ENCODE peak calls at places on chromosome 10, in four cellular contexts. F, C, U and G are unnamed samples. For H3K4me1 and H3K79me2, the result is how much of the 10 kb centered on the place peaks cover.

GRCh38 chr10:116143673-116144072 is 129.3 kb downstream of the GFRA1 start:
- DNase-seq in C (no peak), U (no peak), F (no peak), G (no peak)

GRCh38 chr10:86545097-86545496 is 23.5 kb upstream of the WAPL start:
- DNase-seq in C (no peak), U (peak), F (no peak), G (no peak)

GRCh38 chr10:21069929-21070363 is 172.8 kb upstream of the NEBL start:
- DNase-seq in C (no peak), U (no peak), F (no peak), G (no peak)

GRCh38 chr10:22816298-22816653 is 101.9 kb upstream of the PIP4K2A start:
- DNase-seq in C (no peak), U (peak), F (no peak), G (peak)

GRCh38 chr10:88886557-88886956 is 6.5 kb downstream of the STAMBPL1 start:
- DNase-seq in C (peak), U (no peak), F (no peak), G (no peak)

GRCh38 chr10:93859049-93859655 is 34.6 kb upstream of the SLC35G1 start:
- DNase-seq in U (peak), F (no peak), C (peak), G (no peak)

GRCh38 chr10:116444527-116445142 is 17.0 kb downstream of the PNLIPRP3 start:
- DNase-seq in U (peak), F (peak), C (peak), G (peak)

GRCh38 chr10:7483848-7484247 is 73.0 kb upstream of the SFMBT2 start:
- DNase-seq in F (no peak), U (no peak), C (no peak), G (no peak)

GRCh38 chr10:80186364-80187012 is 18.8 kb downstream of the ANXA11 start:
- DNase-seq in C (peak), F (no peak), U (no peak), G (no peak)

GRCh38 chr10:42975558-42976352 is 101.1 kb upstream of the RET start:
- DNase-seq in C (peak), U (peak), F (peak), G (no peak)

GRCh38 chr10:104142081-104142480 is 20.1 kb downstream of the SFR1 start:
- DNase-seq in C (no peak), F (no peak), U (no peak), G (no peak)

GRCh38 chr10:45424668-45425404 is 50.8 kb downstream of the ALOX5 start:
- DNase-seq in F (no peak), U (no peak), C (no peak), G (no peak)

GRCh38 chr10:30637881-30638467 is 8.4 kb upstream of the LYZL2 start:
- DNase-seq in C (no peak), U (peak), F (peak), G (peak)

GRCh38 chr10:5812283-5813090 is 747 bp downstream of the GDI2 start:
- DNase-seq in U (no peak), F (no peak), C (peak), G (no peak)

GRCh38 chr10:70563230-70563629 is 39.3 kb downstream of the PRF1 start:
- DNase-seq in F (no peak), U (no peak), C (no peak), G (no peak)

GRCh38 chr10:64350665-64351064 is 829.5 kb downstream of the REEP3 start:
- DNase-seq in C (no peak), U (no peak), F (no peak), G (no peak)

GRCh38 chr10:124063736-124064135 is 29.7 kb downstream of the CHST15 start:
- DNase-seq in C (peak), U (peak), F (peak), G (peak)

GRCh38 chr10:6581750-6582697 is 1.9 kb upstream of the PRKCQ start:
- DNase-seq in U (no peak), C (no peak), F (no peak), G (no peak)

GRCh38 chr10:79266543-79267312 is 80.5 kb upstream of the PPIF start:
- DNase-seq in F (no peak), U (peak), C (peak), G (peak)

GRCh38 chr10:32981760-32982159 is 23.7 kb upstream of the ITGB1 start:
- DNase-seq in U (peak), C (peak), F (no peak), G (peak)

GRCh38 chr10:66747451-66747850 is 178.4 kb upstream of the LRRTM3 start:
- DNase-seq in C (no peak), F (no peak), U (peak), G (peak)

GRCh38 chr10:80070068-80070467 is 8.4 kb upstream of the TMEM254 start:
- DNase-seq in U (no peak), F (no peak), C (no peak), G (no peak)

GRCh38 chr10:114042895-114043531 is 653 bp upstream of the ADRB1 start:
- DNase-seq in C (peak), U (no peak), F (no peak), G (peak)

GRCh38 chr10:1270490-1270889 is 214.3 kb downstream of the WDR37 start:
- DNase-seq in F (no peak), C (no peak), U (no peak), G (no peak)

GRCh38 chr10:5071411-5072198 is 22.6 kb upstream of the AKR1C3 start:
- DNase-seq in C (no peak), F (peak), U (peak), G (peak)

GRCh38 chr10:49133706-49134248 is at the start of gene FAM170B:
- DNase-seq in U (no peak), C (no peak), F (no peak), G (no peak)

GRCh38 chr10:49134327-49134726 is 506 bp upstream of the FAM170B start:
- DNase-seq in C (peak), U (no peak), F (no peak), G (no peak)

GRCh38 chr10:49128854-49129253 is 5.0 kb downstream of the FAM170B start:
- DNase-seq in F (no peak), U (no peak), C (no peak), G (no peak)

GRCh38 chr10:49135575-49136313 is 1.9 kb upstream of the FAM170B start:
- DNase-seq in C (peak), F (no peak), U (no peak), G (no peak)

GRCh38 chr10:49131507-49132385 is 2.1 kb downstream of the FAM170B start:
- DNase-seq in C (no peak), U (no peak), F (no peak), G (no peak)
- H3K4me1 ChIP-seq in C (under half), U (under half), F (under half), G (under half)

GRCh38 chr10:126233182-126233581 is 155.1 kb downstream of the ADAM12 start:
- DNase-seq in C (no peak), U (no peak), F (no peak), G (no peak)

GRCh38 chr10:126234630-126235029 is 153.6 kb downstream of the ADAM12 start:
- DNase-seq in C (no peak), F (no peak), U (no peak), G (no peak)

GRCh38 chr10:126235091-126235978 is 152.9 kb downstream of the ADAM12 start:
- DNase-seq in U (peak), C (no peak), F (no peak), G (no peak)

GRCh38 chr10:126233721-126234120 is 154.6 kb downstream of the ADAM12 start:
- DNase-seq in C (no peak), F (no peak), U (no peak), G (no peak)

GRCh38 chr10:126235979-126236851 is 152.1 kb downstream of the ADAM12 start:
- DNase-seq in C (no peak), F (no peak), U (no peak), G (no peak)
- H3K79me2 ChIP-seq in C (under half), F (under half), U (under half), G (half or more)

GRCh38 chr10:120732067-120732466 is 119.1 kb upstream of the WDR11 start:
- DNase-seq in U (peak), C (no peak), F (no peak), G (peak)

GRCh38 chr10:120735315-120735714 is 115.8 kb upstream of the WDR11 start:
- DNase-seq in C (no peak), F (no peak), U (no peak), G (no peak)

GRCh38 chr10:120734476-120735078 is 116.6 kb upstream of the WDR11 start:
- DNase-seq in C (no peak), F (no peak), U (peak), G (peak)

GRCh38 chr10:120735773-120736371 is 115.3 kb upstream of the WDR11 start:
- DNase-seq in F (peak), C (peak), U (peak), G (no peak)

GRCh38 chr10:120732643-120733313 is 118.4 kb upstream of the WDR11 start:
- DNase-seq in U (peak), C (no peak), F (no peak), G (peak)
- TF ChIP-seq CTCF in U (no peak), C (no peak), F (no peak), G (no peak)

GRCh38 chr10:73590881-73591577 is at the start of gene USP54:
- DNase-seq in F (peak), C (peak), U (peak), G (peak)
- H3K4me1 ChIP-seq in F (half or more), C (under half), U (half or more), G (under half)

GRCh38 chr10:12590682-12591642 is 241.6 kb downstream of the CAMK1D start:
- DNase-seq in U (no peak), F (no peak), C (no peak), G (no peak)

GRCh38 chr10:12589789-12590188 is 240.4 kb downstream of the CAMK1D start:
- DNase-seq in F (no peak), C (no peak), U (no peak), G (no peak)

GRCh38 chr10:12588091-12588850 is 238.9 kb downstream of the CAMK1D start:
- DNase-seq in F (no peak), C (no peak), U (peak), G (peak)

GRCh38 chr10:12587408-12587807 is 238.1 kb downstream of the CAMK1D start:
- DNase-seq in C (no peak), F (no peak), U (peak), G (no peak)

DNA sequence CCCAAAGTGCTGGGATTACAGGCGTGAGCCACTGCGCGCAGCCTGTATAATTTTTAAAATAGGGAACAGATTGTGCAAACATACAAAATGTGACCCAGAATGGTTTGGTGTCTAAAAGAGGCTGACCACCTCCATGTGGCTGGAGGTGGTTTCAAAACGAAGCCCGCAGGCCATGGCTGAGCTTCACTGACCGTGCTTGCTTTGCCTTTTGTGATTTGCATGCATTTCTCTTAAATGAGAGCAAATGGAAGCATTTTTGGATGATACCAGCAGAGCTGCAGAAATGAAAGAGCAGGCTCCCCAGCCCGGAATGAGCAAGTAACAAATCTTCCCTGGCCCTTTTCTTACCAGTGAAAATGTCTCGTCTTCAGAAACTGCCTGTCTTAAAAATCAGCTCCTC is 239.9 kb downstream of the CAMK1D start:
- DNase-seq in U (no peak), F (no peak), C (no peak), G (no peak)
- H3K79me2 ChIP-seq in U (under half), F (under half), C (under half), G (under half)

GRCh38 chr10:51063166-51063565 is 11.1 kb upstream of the PRKG1 start:
- DNase-seq in F (no peak), U (no peak), C (no peak), G (no peak)

GRCh38 chr10:51057925-51058324 is 16.4 kb upstream of the PRKG1 start:
- DNase-seq in U (no peak), F (no peak), C (no peak), G (no peak)

GRCh38 chr10:51063659-51064535 is 10.4 kb upstream of the PRKG1 start:
- DNase-seq in U (peak), C (peak), F (peak), G (peak)
- TF ChIP-seq CTCF in U (peak), C (peak), F (peak), G (peak)

GRCh38 chr10:16742165-16742960 is 74.9 kb downstream of the RSU1 start:
- DNase-seq in C (no peak), F (no peak), U (no peak), G (no peak)

GRCh38 chr10:16746856-16747255 is 70.4 kb downstream of the RSU1 start:
- DNase-seq in F (no peak), C (no peak), U (no peak), G (no peak)

GRCh38 chr10:16737420-16737819 is 79.8 kb downstream of the RSU1 start:
- DNase-seq in U (no peak), C (no peak), F (no peak), G (no peak)

GRCh38 chr10:16745061-16745460 is 72.2 kb downstream of the RSU1 start:
- DNase-seq in U (no peak), C (no peak), F (no peak), G (no peak)

DNA sequence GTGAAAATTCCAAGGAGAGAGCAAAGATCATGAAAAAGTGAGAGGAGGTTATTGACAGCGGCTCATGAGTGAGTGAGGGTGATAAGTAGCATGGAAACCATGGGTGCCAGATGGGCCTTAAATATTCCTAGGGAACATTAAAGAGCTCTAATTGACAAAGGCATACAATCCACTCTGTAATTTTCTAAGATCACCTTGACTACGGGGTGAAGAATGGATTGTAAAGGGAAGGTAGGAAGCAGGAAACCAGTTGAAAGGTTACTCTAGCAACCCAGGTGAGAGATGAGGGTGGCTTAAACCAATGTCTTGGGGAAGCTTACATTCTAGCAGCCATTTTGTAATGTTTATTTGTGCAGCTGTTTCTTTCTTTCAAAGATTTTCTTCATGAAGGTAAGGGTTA is 75.7 kb downstream of the RSU1 start:
- DNase-seq in U (no peak), C (no peak), F (no peak), G (no peak)
- H3K4me1 ChIP-seq in U (under half), C (under half), F (under half), G (under half)

DNA sequence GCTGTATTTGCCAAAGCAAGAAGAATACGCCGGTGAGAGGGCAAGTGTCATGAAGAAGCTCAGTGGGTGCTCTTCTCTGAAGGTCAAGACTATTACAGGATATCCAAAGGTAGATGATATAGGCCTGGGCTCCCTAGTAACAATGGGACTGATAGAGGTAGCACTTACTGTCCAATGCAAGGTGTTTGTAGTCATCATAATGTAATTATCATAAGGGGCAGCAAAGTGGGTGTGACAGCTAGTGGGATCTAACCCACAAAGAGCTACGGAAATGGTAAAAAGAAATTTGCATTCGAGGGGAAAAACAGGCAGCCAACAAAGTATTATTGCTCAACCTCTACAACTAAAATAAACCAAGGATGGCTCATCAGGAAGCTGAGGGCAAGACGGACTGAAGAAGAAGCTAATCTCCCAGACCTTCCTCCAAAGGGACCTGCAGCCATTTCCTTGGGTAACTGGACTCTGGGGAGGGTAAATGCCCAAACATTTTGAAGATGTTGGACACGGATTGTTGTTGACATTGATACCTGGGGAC is 210.9 kb downstream of the WDR11 start:
- DNase-seq in F (no peak), C (no peak), U (no peak), G (no peak)
- H3K79me2 ChIP-seq in F (under half), C (under half), U (under half), G (under half)

GRCh38 chr10:35600193-35600592 is 4.9 kb upstream of the GJD4 start:
- DNase-seq in U (peak), C (no peak), F (peak), G (no peak)
- TF ChIP-seq CTCF in U (peak), C (peak), F (peak), G (peak)